ENCODE peak calls at places on chromosomes 13 and 19, in five cellular contexts. Q, Y, E, G and L are unnamed samples.

GRCh38 chr13:41193469-41193868 is 900 bp downstream of the KBTBD7 start:
- DNase-seq in Q (no peak), Y (no peak), E (no peak), G (no peak), L (no peak)

GRCh38 chr13:20137875-20138274 is 23.0 kb downstream of the GJA3 start:
- DNase-seq in Y (no peak), G (no peak), Q (no peak), E (no peak), L (no peak)

GRCh38 chr13:110277357-110277950 is 29.5 kb downstream of the COL4A1 start:
- DNase-seq in E (no peak), Y (no peak), G (no peak), Q (no peak), L (no peak)

GRCh38 chr13:30895773-30896172 is 10.3 kb upstream of the MEDAG start:
- DNase-seq in E (peak), Q (no peak), G (peak), Y (peak), L (peak)

GRCh38 chr13:75637101-75637774 is 1.1 kb downstream of the LMO7 start:
- DNase-seq in Q (peak), Y (peak), E (no peak), G (peak), L (no peak)

GRCh38 chr19:33767898-33768413 is 28.7 kb upstream of the KCTD15 start:
- DNase-seq in E (peak), Y (peak), Q (peak), G (peak), L (no peak)

GRCh38 chr13:48769107-48769704 is 115.5 kb downstream of the CYSLTR2 start:
- DNase-seq in G (peak), Q (peak), E (peak), Y (peak), L (peak)

GRCh38 chr13:106104281-106104901 is 431.1 kb downstream of the EFNB2 start:
- DNase-seq in G (no peak), E (peak), Q (peak), Y (peak), L (peak)

GRCh38 chr13:104773775-104774174 is 1707.6 kb upstream of the SLC10A2 start:
- DNase-seq in E (peak), Q (peak), G (peak), Y (peak), L (no peak)

GRCh38 chr19:29390742-29391141 is 135.1 kb upstream of the VSTM2B start:
- DNase-seq in Y (no peak), Q (no peak), G (no peak), E (no peak), L (no peak)

GRCh38 chr13:79194272-79194671 is 211.8 kb downstream of the RBM26 start:
- DNase-seq in G (no peak), Y (no peak), Q (no peak), E (no peak), L (no peak)

GRCh38 chr13:39603424-39603947 is 493 bp upstream of the LHFPL6 start:
- DNase-seq in E (peak), Q (peak), Y (peak), G (peak), L (no peak)

GRCh38 chr13:113548171-113548641 is 36.3 kb upstream of the TFDP1 start:
- DNase-seq in Q (no peak), E (peak), G (no peak), Y (peak), L (no peak)

GRCh38 chr13:113667771-113668490 is 912 bp downstream of the GRK1 start:
- DNase-seq in Y (no peak), G (no peak), Q (no peak), E (no peak), L (no peak)

GRCh38 chr19:577439-578392 is 5.3 kb downstream of the BSG start:
- DNase-seq in Q (no peak), E (no peak), G (peak), Y (no peak), L (no peak)

GRCh38 chr13:43307921-43308433 is 284.6 kb downstream of the DNAJC15 start:
- DNase-seq in G (no peak), E (peak), Q (peak), Y (peak), L (peak)

GRCh38 chr19:58562126-58563033 is 4.0 kb upstream of the UBE2M start:
- DNase-seq in Y (peak), E (peak), Q (peak), G (peak), L (no peak)

GRCh38 chr19:6453951-6454565 is 5.5 kb downstream of the SLC25A23 start:
- DNase-seq in E (no peak), G (no peak), Y (no peak), Q (no peak), L (no peak)

GRCh38 chr19:3670258-3670795 is 29.9 kb downstream of the PIP5K1C start:
- DNase-seq in Y (peak), Q (peak), E (peak), G (no peak), L (peak)

GRCh38 chr19:20472854-20473253 is 92.7 kb downstream of the ZNF737 start:
- DNase-seq in Q (no peak), G (peak), Y (no peak), E (no peak), L (no peak)

GRCh38 chr19:6103217-6103644 is 7.1 kb downstream of the RFX2 start:
- DNase-seq in G (no peak), Q (no peak), E (peak), Y (peak), L (peak)

GRCh38 chr13:85806553-85807175 is 7.4 kb upstream of the SLITRK6 start:
- DNase-seq in E (peak), G (peak), Y (peak), Q (peak), L (no peak)

GRCh38 chr19:8575467-8575997 is 1.7 kb downstream of the MYO1F start:
- DNase-seq in E (peak), Y (peak), G (peak), Q (peak), L (no peak)

GRCh38 chr19:12721656-12722565 is 1.8 kb downstream of the TNPO2 start:
- DNase-seq in E (peak), Y (peak), Q (peak), G (peak), L (no peak)

GRCh38 chr13:41148421-41149283 is 16.1 kb upstream of the KBTBD6 start:
- DNase-seq in G (no peak), Y (no peak), Q (no peak), E (no peak), L (no peak)

GRCh38 chr19:29680447-29680846 is 15.2 kb downstream of the PLEKHF1 start:
- DNase-seq in G (no peak), E (no peak), Q (no peak), Y (no peak), L (no peak)

GRCh38 chr13:97205465-97205864 is 16.7 kb upstream of the MBNL2 start:
- DNase-seq in Q (no peak), Y (no peak), E (no peak), G (no peak), L (no peak)

GRCh38 chr13:48302920-48303330 is 626 bp upstream of the RB1 start:
- DNase-seq in Y (no peak), Q (no peak), G (no peak), E (no peak), L (no peak)

GRCh38 chr13:109160357-109160756 is 530.9 kb downstream of the MYO16 start:
- DNase-seq in Y (no peak), E (no peak), Q (no peak), G (no peak), L (no peak)

GRCh38 chr19:47693903-47694302 is 19.3 kb upstream of the EHD2 start:
- DNase-seq in Q (no peak), G (no peak), Y (no peak), E (no peak), L (no peak)

GRCh38 chr13:65472336-65472735 is 1757.8 kb downstream of the PCDH9 start:
- DNase-seq in E (peak), G (no peak), Y (no peak), Q (peak), L (peak)

GRCh38 chr19:8028951-8029491 is 23.5 kb upstream of the CCL25 start:
- DNase-seq in Y (no peak), Q (no peak), G (peak), E (peak), L (no peak)

GRCh38 chr13:96229356-96229755 is 139.4 kb downstream of the HS6ST3 start:
- DNase-seq in G (peak), Q (peak), Y (no peak), E (peak), L (no peak)

GRCh38 chr19:18488838-18489626 is 32.8 kb downstream of the ELL start:
- DNase-seq in G (peak), Q (no peak), E (no peak), Y (no peak), L (no peak)
- TF ChIP-seq CTCF in G (peak), Q (peak), E (peak), Y (peak), L (peak)

DNA sequence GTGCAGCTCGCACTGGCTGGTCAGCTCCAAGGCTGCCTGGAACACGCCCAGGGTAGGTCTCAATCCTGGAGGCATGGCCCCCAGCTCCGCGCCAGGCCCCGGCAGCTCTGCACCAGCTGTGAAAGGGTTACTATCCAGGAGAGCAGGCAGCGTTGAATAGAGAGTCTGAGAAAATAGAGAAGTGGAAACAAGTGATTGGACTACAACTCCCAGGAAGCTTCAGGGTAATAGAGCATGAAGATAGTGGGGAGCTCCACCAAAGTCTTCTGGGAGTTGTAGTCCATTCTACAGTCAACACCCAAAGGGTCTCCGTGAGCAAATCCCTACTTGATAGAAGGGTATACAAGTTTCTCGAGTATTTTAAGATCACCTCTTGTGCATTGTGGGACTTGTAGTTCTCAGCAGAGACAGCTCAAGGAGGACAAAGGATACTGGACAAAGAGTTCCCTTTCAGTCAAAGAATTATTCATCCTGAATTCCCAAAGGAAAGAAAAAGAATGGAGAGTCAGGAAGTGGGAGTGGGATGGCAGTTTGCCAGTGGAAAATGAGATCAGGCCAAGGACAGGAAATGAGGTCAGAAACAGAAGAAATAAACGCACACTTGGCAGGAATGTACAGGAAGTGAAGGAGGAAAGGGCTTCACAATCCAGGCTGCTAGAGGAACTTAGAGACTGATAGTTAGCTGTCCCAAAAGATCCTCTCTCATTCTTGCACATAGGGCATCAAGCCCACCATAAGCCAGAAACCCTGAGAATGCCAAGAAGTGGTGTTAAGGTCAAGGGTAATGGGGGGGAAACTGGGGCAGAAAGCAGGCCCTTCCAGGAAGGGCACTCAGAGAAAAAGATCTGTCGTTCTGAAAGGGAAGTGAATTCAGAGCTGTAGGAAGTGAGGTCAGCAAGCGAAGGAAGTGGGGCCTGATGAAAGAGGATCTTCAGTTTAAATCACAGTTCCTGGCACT is 5.5 kb upstream of the MAMSTR start:
- DNase-seq in G (peak), Y (peak), Q (peak), E (peak), L (no peak)
- H3K4me3 ChIP-seq in G (no peak), Y (no peak), Q (peak), E (no peak), L (no peak)

DNA sequence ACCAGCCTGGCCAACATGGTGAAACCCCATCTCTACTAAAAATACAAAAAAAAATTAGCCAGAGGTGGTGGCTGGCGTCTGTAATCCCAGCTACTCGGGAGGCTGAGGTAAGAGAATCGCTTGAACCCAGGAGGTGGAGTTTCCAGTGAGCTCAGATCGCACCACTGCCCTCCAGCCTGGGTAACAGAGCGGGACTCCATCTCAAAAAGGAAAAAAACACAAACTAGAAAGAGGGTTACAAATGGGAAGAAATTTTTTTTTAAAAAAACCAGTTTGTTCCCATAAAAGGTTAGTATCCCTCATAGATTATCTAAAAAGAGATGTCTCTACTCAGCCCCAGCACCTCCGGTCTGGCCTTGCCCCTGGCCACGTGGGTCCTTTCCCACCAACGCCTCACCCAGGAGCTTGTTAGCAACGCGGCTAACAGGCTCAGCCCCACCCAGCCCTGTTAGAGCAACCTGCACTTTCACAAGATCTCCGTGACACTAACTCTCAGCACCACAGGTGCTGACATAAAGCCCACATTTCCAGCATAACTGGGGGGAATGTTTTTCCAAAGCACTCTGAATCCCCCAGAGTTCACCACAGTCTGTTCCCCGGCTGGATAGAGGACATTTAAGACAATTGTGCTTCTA is 4.3 kb downstream of the DMKN start:
- DNase-seq in Y (no peak), G (peak), E (no peak), Q (no peak), L (no peak)
- TF ChIP-seq CTCF in Y (no peak), G (no peak), E (no peak), Q (no peak), L (no peak)

DNA sequence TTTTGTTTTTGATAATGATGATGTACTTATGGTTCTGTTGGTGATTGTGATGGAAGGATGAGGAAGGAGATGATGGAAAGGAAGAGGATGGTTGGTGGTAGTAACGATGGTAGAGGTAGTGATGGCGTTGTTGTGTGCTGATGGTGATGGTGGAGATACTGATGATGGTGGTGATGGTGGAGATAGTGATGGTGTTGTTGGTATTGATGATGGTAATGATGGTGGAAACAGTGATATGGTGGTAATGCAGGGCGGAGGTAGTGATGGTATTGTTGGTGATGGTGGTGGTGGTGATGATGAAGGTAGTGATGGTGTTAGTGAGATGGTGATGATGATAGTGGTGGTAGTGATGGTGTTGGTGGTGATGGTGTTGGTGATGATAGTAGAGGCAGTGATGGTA is 12.7 kb downstream of the CLEC17A start:
- DNase-seq in E (no peak), Q (no peak), G (no peak), Y (no peak), L (no peak)
- H3K4me3 ChIP-seq in E (no peak), Q (no peak), G (no peak), Y (no peak), L (no peak)

GRCh38 chr19:42219812-42220750 is at the start of gene ZNF526:
- DNase-seq in E (peak), Y (peak), Q (peak), G (peak), L (peak)
- TF ChIP-seq CTCF in E (no peak), Y (peak), Q (peak), G (no peak), L (no peak)